ENCODE peak calls at places on chromosome 9, in nine cellular contexts. G is endodermal cell; S is HEK293T; D is cardiac muscle cell; V is skeletal muscle cell; J is HT1080; M is fibroblast of the aortic adventitia; N is stimulated activated CD4-positive, alpha-beta T cell treated with anti-CD3 and anti-CD28 coated beads, Interleukin-4, amount 100 ng/mL, for 4 hours; K is activated T-cell treated with anti-CD3 and anti-CD28 coated beads, Interleukin-2, amount 50 U/mL, for 24 hours. Y is an unnamed sample.

GRCh38 chr9:135240871-135241311 is 153.4 kb downstream of the OLFM1 start:
- DNase-seq in N (no peak), S (no peak), M (no peak), V (no peak), K (no peak), D (no peak), G (peak; percentile 29), J (no peak), Y (no peak)

GRCh38 chr9:35733109-35733541 is 659 bp downstream of the CREB3 start:
- DNase-seq in M (peak; percentile 57), K (peak; percentile 42), S (peak; percentile 52), V (no peak), J (peak; percentile 79), D (peak; percentile 54), N (no peak), G (peak; percentile 88), Y (no peak)

GRCh38 chr9:73039253-73039915 is 86.5 kb upstream of the ALDH1A1 start:
- DNase-seq in M (peak; percentile 81), S (no peak), V (peak; percentile 71), J (no peak), K (no peak), N (no peak), D (no peak), G (no peak), Y (no peak)

GRCh38 chr9:19048966-19049871 is at the start of gene RRAGA:
- DNase-seq in G (peak; percentile 97), N (peak; percentile 89), M (peak; percentile 96), J (peak; percentile 97), S (peak; percentile 98), D (peak; percentile 96), K (peak; percentile 96), V (peak; percentile 87), Y (peak; percentile 88)

GRCh38 chr9:80561526-80561925 is 989.8 kb downstream of the TLE4 start:
- DNase-seq in V (no peak), S (no peak), J (peak; percentile 8), N (no peak), G (no peak), D (no peak), K (no peak), M (no peak), Y (no peak)

GRCh38 chr9:89541798-89542197 is 43.9 kb upstream of the SEMA4D start:
- DNase-seq in V (no peak), S (no peak), D (no peak), M (no peak), K (no peak), N (no peak), G (peak; percentile 28), J (no peak), Y (no peak)

GRCh38 chr9:114450181-114450580 is 55.1 kb downstream of the WHRN start:
- DNase-seq in J (no peak), G (no peak), V (no peak), D (no peak), N (no peak), K (no peak), M (no peak), S (no peak), Y (no peak)

GRCh38 chr9:14349818-14350333 is 35.9 kb upstream of the NFIB start:
- DNase-seq in V (no peak), G (no peak), M (peak; percentile 38), J (no peak), N (no peak), S (no peak), K (no peak), D (no peak), Y (no peak)

GRCh38 chr9:137694962-137695875 is 76.4 kb downstream of the EHMT1 start:
- DNase-seq in K (peak; percentile 49), G (peak; percentile 93), M (peak; percentile 22), V (no peak), S (peak; percentile 79), N (no peak), D (peak; percentile 72), J (no peak), Y (peak; percentile 67)

Y was measured in iPS DF 6.9.